ENCODE peak calls at places on chromosomes 4 and X, in five cellular contexts. V, K, N, B and R are unnamed samples.

GRCh38 chr4:156536661-156537060 is 434.9 kb downstream of the PDGFC start:
- DNase-seq in V (no peak), K (no peak), N (no peak), B (no peak), R (no peak)

GRCh38 chr4:6179362-6179761 is 21.0 kb downstream of the JAKMIP1 start:
- DNase-seq in V (no peak), K (no peak), N (no peak), B (no peak), R (no peak)

GRCh38 chr4:184437988-184438774 is 36.2 kb downstream of the IRF2 start:
- DNase-seq in V (no peak), K (no peak), N (no peak), B (no peak), R (peak; percentile 29)

GRCh38 chrX:151543706-151544105 is 19.8 kb upstream of the PASD1 start:
- DNase-seq in V (peak; percentile 73), K (no peak), N (no peak), B (no peak), R (no peak)

GRCh38 chrX:138298268-138298667 is 413.2 kb downstream of the FGF13 start:
- DNase-seq in V (no peak), K (no peak), N (no peak), B (no peak), R (no peak)

GRCh38 chr4:168384437-168385141 is 66.0 kb upstream of the DDX60 start:
- DNase-seq in V (no peak), K (peak; percentile 42), N (no peak), B (peak; percentile 96), R (no peak)

GRCh38 chr4:55475394-55476243 is 71.1 kb downstream of the CLOCK start:
- DNase-seq in V (no peak), K (no peak), N (peak; percentile 4), B (peak; percentile 29), R (no peak)

GRCh38 chr4:174828845-174829701 is at the start of gene GLRA3:
- DNase-seq in V (peak; percentile 11), K (peak; percentile 81), N (no peak), B (no peak), R (peak; percentile 27)

GRCh38 chrX:151825927-151826471 is 86.7 kb upstream of the MAGEA4 start:
- DNase-seq in V (no peak), K (peak; percentile 8), N (no peak), B (peak; percentile 52), R (no peak)

GRCh38 chr4:80179637-80180161 is 17.6 kb upstream of the PRDM8 start:
- DNase-seq in V (no peak), K (peak; percentile 90), N (no peak), B (no peak), R (no peak)

GRCh38 chrX:70289793-70290770 is at the start of the genes KIF4A and PDZD11:
- DNase-seq in V (peak; percentile 72), K (peak; percentile 92), N (peak; percentile 54), B (peak; percentile 83), R (peak; percentile 89)
- TF ChIP-seq POLR2A in V (peak; percentile 71), K (peak; percentile 84), N (peak; percentile 91), B (peak; percentile 71), R (peak; percentile 56)

GRCh38 chr4:124803641-124804040 is 91.1 kb upstream of the ANKRD50 start:
- DNase-seq in V (no peak), K (no peak), N (no peak), B (peak; percentile 59), R (no peak)

GRCh38 chr4:124803026-124803425 is 90.5 kb upstream of the ANKRD50 start:
- DNase-seq in V (no peak), K (no peak), N (no peak), B (peak; percentile 11), R (no peak)

GRCh38 chr4:124804584-124804983 is 92.1 kb upstream of the ANKRD50 start:
- DNase-seq in V (no peak), K (no peak), N (no peak), B (no peak), R (no peak)

GRCh38 chr4:124806403-124806802 is 93.9 kb upstream of the ANKRD50 start:
- DNase-seq in V (no peak), K (peak; percentile 1), N (no peak), B (no peak), R (no peak)

GRCh38 chr4:124804041-124804440 is 91.5 kb upstream of the ANKRD50 start:
- DNase-seq in V (no peak), K (no peak), N (no peak), B (no peak), R (no peak)
- TF ChIP-seq MYC in V (no peak), K (no peak), N (no peak), B (no peak), R (no peak)

DNA sequence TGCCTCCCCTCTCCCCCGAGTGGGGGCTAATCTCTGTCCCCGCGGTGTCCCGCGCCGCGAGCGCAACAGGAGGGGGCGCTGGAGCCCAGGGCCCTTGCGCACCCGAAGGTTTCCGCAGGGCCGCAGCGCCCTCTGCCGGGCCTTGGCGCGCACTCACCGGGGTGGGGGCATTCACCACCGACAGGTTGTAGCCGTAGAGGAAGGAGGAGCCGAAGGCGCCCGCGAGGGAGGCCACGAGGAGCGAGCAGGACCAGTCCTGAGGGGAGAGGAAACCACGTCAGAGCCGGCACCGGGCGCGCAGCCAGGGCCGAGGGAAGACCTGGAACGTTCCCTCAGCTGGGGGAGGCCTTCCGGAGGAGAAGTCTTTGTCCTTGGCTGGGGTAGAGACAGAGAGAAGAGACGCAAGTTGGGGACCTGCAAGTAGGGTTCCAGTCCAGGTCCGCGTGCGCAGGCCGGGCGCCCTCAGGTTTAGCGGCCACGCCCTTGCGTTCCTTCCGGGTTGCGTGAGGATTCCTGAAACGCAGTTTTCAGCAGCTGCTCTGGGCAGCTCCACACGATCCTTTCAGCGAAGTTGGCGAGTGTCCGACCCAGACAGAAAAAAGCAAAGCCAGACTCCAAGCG is 2.4 kb downstream of the SLC2A9 start:
- DNase-seq in V (no peak), K (peak; percentile 92), N (peak; percentile 64), B (peak; percentile 95), R (peak; percentile 97)
- TF ChIP-seq POLR2A in V (no peak), K (peak; percentile 66), N (peak; percentile 83), B (peak; percentile 75), R (peak; percentile 54)

DNA sequence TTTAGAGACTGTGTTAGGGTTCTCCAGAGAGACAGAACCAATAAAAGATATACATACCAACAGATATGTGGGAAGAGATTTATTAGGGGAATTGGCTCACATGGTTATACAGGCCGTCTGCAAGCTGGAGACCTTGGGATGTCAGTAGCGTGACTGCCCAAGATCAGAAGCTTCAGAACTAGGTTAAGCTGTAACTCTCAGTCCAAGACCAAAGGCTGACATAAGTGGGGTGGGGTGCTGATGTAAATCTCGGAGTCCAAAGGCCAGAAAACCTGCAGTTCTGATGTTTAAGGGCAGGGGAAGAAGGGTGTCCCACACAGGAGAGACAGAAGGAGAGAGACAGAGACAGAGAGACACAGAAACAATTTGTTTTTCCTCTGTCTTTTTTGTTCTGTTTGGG is 10.5 kb downstream of the CLDN34 start:
- DNase-seq in V (peak; percentile 66), K (no peak), N (no peak), B (no peak), R (no peak)
- TF ChIP-seq MYC in V (no peak), K (no peak), N (no peak), B (no peak), R (no peak)

GRCh38 chr4:130054895-130055294 is 958.9 kb downstream of the C4orf33 start:
- DNase-seq in V (no peak), K (no peak), N (no peak), B (no peak), R (peak; percentile 4)
- TF ChIP-seq POLR2A in V (no peak), K (no peak), N (no peak), B (no peak), R (peak; percentile 44)

GRCh38 chr4:35342833-35343232 is 901.5 kb downstream of the ARAP2 start:
- DNase-seq in V (no peak), K (no peak), N (no peak), B (no peak), R (peak; percentile 60)
- TF ChIP-seq MYC in V (no peak), K (no peak), N (no peak), B (no peak), R (no peak)

GRCh38 chr4:85928775-85929585 is 430.9 kb downstream of the MAPK10 start:
- DNase-seq in V (peak; percentile 54), K (no peak), N (peak; percentile 12), B (no peak), R (no peak)
- TF ChIP-seq POLR2A in V (no peak), K (no peak), N (no peak), B (no peak), R (no peak)